ENCODE peak calls at places on chromosomes 3 and 15, in eight cellular contexts. Q is GM23338, Y is astrocyte of the cerebellum, Z is psoas muscle, B is BE2C, U is AG10803, S is tibial artery, V is GM06990. P is an unnamed sample.

GRCh38 chr3:183033746-183034145 is 53.4 kb upstream of the DCUN1D1 start:
- DNase-seq in V (no peak), B (no peak), Y (no peak), Z (no peak), S (no peak), U (peak), Q (no peak), P (no peak)

GRCh38 chr3:194422188-194422587 is 23.1 kb upstream of the GP5 start:
- DNase-seq in Z (no peak), V (no peak), Q (no peak), Y (no peak), S (no peak), B (no peak), U (peak), P (no peak)

GRCh38 chr15:87736921-87737389 is 519.6 kb downstream of the NTRK3 start:
- DNase-seq in U (peak), B (no peak), Z (no peak), S (no peak), Q (no peak), V (no peak), Y (no peak), P (no peak)

GRCh38 chr3:56916697-56917336 is 115.1 kb upstream of the ARHGEF3 start:
- DNase-seq in Z (no peak), B (no peak), Q (no peak), V (peak), Y (no peak), S (no peak), U (no peak), P (no peak)

GRCh38 chr3:40308725-40309438 is 625 bp upstream of the EIF1B start:
- DNase-seq in U (no peak), Y (no peak), Z (no peak), Q (no peak), B (no peak), S (no peak), V (no peak), P (no peak)

GRCh38 chr3:161859870-161860450 is 363.4 kb downstream of the OTOL1 start:
- DNase-seq in Y (no peak), B (no peak), Q (peak), S (no peak), V (no peak), Z (no peak), U (no peak), P (no peak)

GRCh38 chr3:48607519-48607918 is 1.9 kb downstream of the UQCRC1 start:
- DNase-seq in Y (no peak), U (no peak), Z (no peak), V (no peak), S (no peak), Q (no peak), B (no peak), P (no peak)

GRCh38 chr15:48330045-48330840 is 986 bp upstream of the DUT start:
- DNase-seq in B (no peak), V (no peak), S (no peak), Y (no peak), Z (no peak), U (peak), Q (peak), P (no peak)

GRCh38 chr3:47012342-47013230 is 33.1 kb downstream of the NBEAL2 start:
- DNase-seq in B (no peak), S (peak), U (no peak), V (no peak), Z (no peak), Y (no peak), Q (no peak), P (no peak)

GRCh38 chr3:42397644-42398043 is 12.8 kb downstream of the LYZL4 start:
- DNase-seq in U (no peak), Y (no peak), B (no peak), V (no peak), Z (no peak), S (no peak), Q (no peak), P (no peak)

GRCh38 chr15:33720952-33721351 is 247.3 kb upstream of the CHRM5 start:
- DNase-seq in V (no peak), U (peak), Q (no peak), B (no peak), S (no peak), Z (no peak), Y (no peak), P (no peak)

GRCh38 chr3:148962513-148962912 is 28.8 kb upstream of the GYG1 start:
- DNase-seq in Y (peak), U (peak), Z (peak), S (no peak), Q (peak), B (no peak), V (no peak), P (peak)

GRCh38 chr15:35738370-35738769 is 192.4 kb upstream of the DPH6 start:
- DNase-seq in Q (peak), B (no peak), V (no peak), U (peak), Y (no peak), S (no peak), Z (no peak), P (no peak)

GRCh38 chr3:13653631-13654279 is 104.8 kb downstream of the FBLN2 start:
- DNase-seq in V (no peak), Y (no peak), S (no peak), Z (peak), U (no peak), B (no peak), Q (no peak), P (no peak)

GRCh38 chr15:24772709-24773373 is 97.3 kb downstream of the NPAP1 start:
- DNase-seq in S (peak), Y (peak), Z (peak), Q (peak), B (peak), U (peak), V (peak), P (peak)

GRCh38 chr3:187263270-187263669 is 28.3 kb downstream of the MASP1 start:
- DNase-seq in U (peak), B (no peak), Y (no peak), Z (no peak), V (no peak), Q (no peak), S (no peak), P (no peak)

GRCh38 chr15:68285243-68285980 is 7.9 kb downstream of the FEM1B start:
- DNase-seq in B (no peak), U (peak), V (no peak), Q (peak), Y (no peak), Z (no peak), S (no peak), P (no peak)

GRCh38 chr15:60788514-60789091 is 309.7 kb upstream of the ICE2 start:
- DNase-seq in Y (no peak), Q (no peak), Z (no peak), S (no peak), V (no peak), B (no peak), U (no peak), P (no peak)

GRCh38 chr3:108806316-108806715 is 16.3 kb upstream of the TRAT1 start:
- DNase-seq in Z (no peak), V (no peak), U (no peak), Y (no peak), B (no peak), Q (no peak), S (no peak), P (no peak)

GRCh38 chr3:61853912-61854311 is 292.5 kb downstream of the PTPRG start:
- DNase-seq in S (no peak), U (peak), V (no peak), Z (no peak), Y (no peak), Q (no peak), B (no peak), P (no peak)

GRCh38 chr3:61848885-61849284 is 287.5 kb downstream of the PTPRG start:
- DNase-seq in Y (peak), S (no peak), V (no peak), U (peak), Z (no peak), B (no peak), Q (no peak), P (no peak)

GRCh38 chr3:61844346-61844745 is 283.0 kb downstream of the PTPRG start:
- DNase-seq in V (no peak), B (no peak), Z (no peak), U (no peak), Y (no peak), Q (no peak), S (no peak), P (no peak)

GRCh38 chr3:61846488-61846887 is 285.1 kb downstream of the PTPRG start:
- DNase-seq in Q (no peak), U (no peak), Y (no peak), S (no peak), V (no peak), B (no peak), Z (no peak), P (no peak)

DNA sequence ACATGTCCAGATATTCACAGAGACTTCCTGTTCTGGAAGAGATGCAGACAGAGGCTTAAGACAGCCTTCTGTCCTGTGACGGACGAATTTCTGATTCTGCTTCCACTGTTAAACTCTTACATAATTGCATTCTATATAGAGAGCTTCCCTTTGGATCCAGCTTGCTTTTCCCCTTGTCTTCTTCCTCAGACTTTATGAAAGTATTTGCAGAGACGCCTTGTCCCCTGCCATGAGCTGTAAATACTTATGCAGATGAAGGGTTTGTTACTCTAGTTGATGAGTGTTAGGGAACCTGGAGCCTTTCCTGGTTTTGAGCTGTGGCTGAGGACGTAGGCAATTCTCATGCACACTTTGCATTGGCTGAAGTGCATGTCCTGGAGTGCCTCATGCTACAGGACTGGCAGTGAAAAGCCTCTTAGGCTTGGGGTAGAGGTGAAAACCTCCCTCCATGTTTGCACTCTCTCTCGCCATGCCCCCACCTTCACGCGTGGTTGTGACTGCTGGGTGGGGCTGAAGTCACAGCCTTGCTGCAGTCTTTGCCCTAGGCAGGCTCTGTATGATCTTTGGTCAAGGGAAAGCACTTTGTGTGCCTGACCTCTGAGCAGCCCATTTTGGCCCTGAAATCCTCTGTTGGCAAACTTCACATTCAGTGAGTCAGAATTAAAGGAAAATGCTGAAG is 286.6 kb downstream of the PTPRG start:
- DNase-seq in Q (peak), B (no peak), V (no peak), U (peak), S (peak), Z (peak), Y (peak), P (no peak)
- H3K4me3 ChIP-seq in Q (peak), B (no peak), V (no peak), U (no peak), S (no peak), Z (no peak), Y (no peak), P (no peak)

GRCh38 chr15:90666135-90666909 is 50.8 kb upstream of the BLM start:
- DNase-seq in Z (no peak), Q (no peak), Y (no peak), B (no peak), V (no peak), S (peak), U (no peak), P (no peak)

GRCh38 chr15:90660195-90660995 is 56.8 kb upstream of the BLM start:
- DNase-seq in V (peak), B (peak), Q (no peak), Y (peak), S (peak), Z (peak), U (peak), P (peak)

GRCh38 chr15:90664650-90665287 is 52.4 kb upstream of the BLM start:
- DNase-seq in Z (peak), B (no peak), V (peak), Q (peak), Y (no peak), S (peak), U (peak), P (no peak)

GRCh38 chr15:90667063-90667754 is 49.9 kb upstream of the BLM start:
- DNase-seq in V (no peak), Y (no peak), U (no peak), Z (no peak), Q (no peak), S (peak), B (no peak), P (no peak)

DNA sequence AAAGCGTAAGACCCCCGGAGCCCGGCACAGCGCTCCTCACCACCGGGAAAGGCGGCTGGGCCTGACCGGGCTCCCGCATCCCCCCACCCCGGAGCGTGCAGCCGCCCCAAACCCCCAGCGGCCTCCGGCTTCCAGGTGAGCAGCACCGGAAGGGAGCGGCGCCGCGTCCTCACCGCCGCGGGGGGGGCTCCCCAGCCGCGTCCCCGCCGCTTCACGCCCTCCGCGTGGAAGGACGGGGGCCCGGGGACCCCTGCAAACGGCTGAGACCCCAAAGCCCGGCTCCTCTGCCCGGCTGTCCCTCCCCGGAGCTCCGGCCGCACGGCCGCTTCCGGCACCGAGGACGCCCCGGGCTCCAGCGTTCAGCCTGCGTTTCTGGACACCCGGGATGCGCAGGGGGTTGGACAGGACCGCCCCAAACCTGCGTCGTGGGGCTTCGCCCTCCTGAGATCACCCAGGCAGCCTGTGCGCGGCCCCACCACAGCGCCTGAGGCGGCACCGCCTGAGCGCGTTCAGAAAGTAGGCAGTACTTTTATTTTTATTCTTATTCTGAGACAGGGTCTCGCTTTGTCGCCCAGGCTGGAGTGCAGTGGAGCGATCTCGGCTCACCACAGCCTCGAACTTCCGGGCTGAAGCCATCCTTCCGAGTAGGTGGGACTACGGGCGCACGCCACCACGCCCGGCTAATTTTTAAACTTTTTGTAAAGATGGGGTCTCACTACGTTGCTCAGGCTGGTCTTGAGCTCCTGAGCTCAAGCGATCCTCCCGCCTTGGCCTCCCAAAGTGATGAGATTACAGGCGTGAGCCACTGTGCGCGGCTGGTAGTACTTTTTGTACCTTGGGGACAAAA is 51.6 kb upstream of the BLM start:
- DNase-seq in U (peak), B (peak), Z (peak), V (peak), Y (no peak), S (peak), Q (peak), P (no peak)
- H3K4me3 ChIP-seq in U (peak), B (peak), Z (peak), V (peak), Y (peak), S (peak), Q (peak), P (no peak)

GRCh38 chr3:138972941-138973340 is 25.9 kb downstream of the FOXL2NB start:
- DNase-seq in B (no peak), U (no peak), V (no peak), Y (no peak), Z (no peak), Q (no peak), S (no peak), P (no peak)

GRCh38 chr3:138976047-138976446 is 29.0 kb downstream of the FOXL2NB start:
- DNase-seq in Y (no peak), Q (no peak), S (no peak), Z (no peak), U (no peak), V (no peak), B (no peak), P (no peak)

GRCh38 chr3:138974467-138974866 is 27.4 kb downstream of the FOXL2NB start:
- DNase-seq in Q (no peak), U (peak), B (no peak), S (no peak), Y (no peak), V (no peak), Z (no peak), P (no peak)

GRCh38 chr3:138971766-138972320 is 24.8 kb downstream of the FOXL2NB start:
- DNase-seq in S (no peak), Q (no peak), U (no peak), B (no peak), Y (no peak), V (no peak), Z (no peak), P (peak)

DNA sequence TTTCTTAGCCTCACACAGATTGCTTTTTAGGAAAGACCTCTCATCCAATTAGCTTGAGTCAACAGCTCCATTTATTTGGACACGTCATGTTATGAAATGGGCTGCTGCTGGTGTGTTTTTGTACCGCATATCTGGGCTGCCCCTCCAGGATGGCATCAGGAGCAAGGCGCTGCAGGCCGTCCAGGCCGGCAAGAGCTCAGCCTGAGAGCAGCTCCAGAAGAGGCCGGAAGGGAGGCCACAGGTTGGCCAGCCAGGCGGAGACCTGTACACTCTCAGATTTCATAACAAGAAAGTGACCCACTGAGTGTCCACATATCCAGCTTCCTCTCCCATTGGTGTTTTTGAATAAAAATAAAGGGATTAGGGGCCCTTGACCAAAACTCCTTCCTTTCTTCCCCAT is 28.3 kb downstream of the FOXL2NB start:
- DNase-seq in V (no peak), Q (no peak), U (no peak), Y (no peak), S (no peak), Z (no peak), B (no peak), P (no peak)
- H3K4me3 ChIP-seq in V (no peak), Q (no peak), U (no peak), Y (no peak), S (no peak), Z (no peak), B (no peak), P (no peak)

DNA sequence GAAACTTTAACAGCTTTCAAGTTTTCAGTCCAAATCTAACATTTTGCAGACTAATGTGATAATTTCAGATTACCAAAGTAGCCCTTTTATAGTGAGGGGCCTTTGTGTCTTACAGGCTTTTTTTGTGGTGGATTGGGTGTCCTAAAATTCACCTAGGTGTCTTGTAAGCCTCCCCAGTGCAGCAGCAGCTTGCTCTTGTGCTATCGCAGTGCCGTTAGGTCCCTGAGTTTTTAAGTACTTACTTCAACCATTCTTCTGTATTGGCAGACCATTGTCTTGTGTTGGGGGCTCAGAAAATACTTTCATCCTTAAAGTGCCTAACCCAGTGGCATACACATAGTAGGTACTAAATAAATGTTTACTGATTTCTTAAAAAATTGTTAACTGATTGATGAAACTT is 2.1 kb downstream of the PDE8A start:
- DNase-seq in V (no peak), Y (no peak), U (no peak), Z (no peak), S (no peak), B (no peak), Q (no peak), P (no peak)
- H3K4me3 ChIP-seq in V (peak), Y (no peak), U (peak), Z (peak), S (peak), B (no peak), Q (no peak), P (no peak)

GRCh38 chr15:54119056-54119455 is 140.8 kb downstream of the UNC13C start:
- DNase-seq in Q (no peak), Y (no peak), Z (no peak), V (no peak), B (no peak), U (no peak), S (no peak), P (no peak)
- H3K4me3 ChIP-seq in Q (no peak), Y (no peak), Z (no peak), V (no peak), B (no peak), U (no peak), S (no peak), P (no peak)

GRCh38 chr3:45612138-45612537 is 17.6 kb downstream of the LIMD1 start:
- DNase-seq in Z (no peak), S (no peak), U (no peak), B (no peak), Q (no peak), V (no peak), Y (no peak), P (no peak)

GRCh38 chr3:45610129-45610528 is 15.6 kb downstream of the LIMD1 start:
- DNase-seq in Z (no peak), Q (no peak), Y (no peak), U (no peak), B (no peak), V (no peak), S (no peak), P (no peak)

GRCh38 chr3:45613781-45614180 is 19.2 kb downstream of the LIMD1 start:
- DNase-seq in U (no peak), Z (no peak), Q (no peak), V (no peak), B (no peak), S (no peak), Y (no peak), P (peak)

GRCh38 chr3:45611619-45612018 is 17.1 kb downstream of the LIMD1 start:
- DNase-seq in Q (no peak), Z (no peak), V (peak), S (no peak), B (no peak), Y (no peak), U (no peak), P (peak)

GRCh38 chr3:45612918-45613602 is 18.5 kb downstream of the LIMD1 start:
- DNase-seq in Y (peak), S (no peak), B (no peak), Q (no peak), U (peak), V (peak), Z (no peak), P (peak)
- H3K4me3 ChIP-seq in Y (no peak), S (no peak), B (no peak), Q (no peak), U (no peak), V (no peak), Z (no peak), P (no peak)

GRCh38 chr3:152385761-152386160 is 117.0 kb downstream of the MBNL1 start:
- DNase-seq in Q (peak), B (no peak), Z (no peak), U (peak), Y (no peak), V (no peak), S (no peak), P (peak)
- H3K4me3 ChIP-seq in Q (no peak), B (no peak), Z (peak), U (no peak), Y (no peak), V (no peak), S (no peak), P (no peak)

GRCh38 chr3:63847718-63848450 is 15.7 kb downstream of the THOC7 start:
- DNase-seq in Q (peak), V (no peak), Z (no peak), B (no peak), S (no peak), U (no peak), Y (no peak), P (no peak)
- H3K4me3 ChIP-seq in Q (peak), V (no peak), Z (no peak), B (no peak), S (no peak), U (no peak), Y (no peak), P (no peak)

DNA sequence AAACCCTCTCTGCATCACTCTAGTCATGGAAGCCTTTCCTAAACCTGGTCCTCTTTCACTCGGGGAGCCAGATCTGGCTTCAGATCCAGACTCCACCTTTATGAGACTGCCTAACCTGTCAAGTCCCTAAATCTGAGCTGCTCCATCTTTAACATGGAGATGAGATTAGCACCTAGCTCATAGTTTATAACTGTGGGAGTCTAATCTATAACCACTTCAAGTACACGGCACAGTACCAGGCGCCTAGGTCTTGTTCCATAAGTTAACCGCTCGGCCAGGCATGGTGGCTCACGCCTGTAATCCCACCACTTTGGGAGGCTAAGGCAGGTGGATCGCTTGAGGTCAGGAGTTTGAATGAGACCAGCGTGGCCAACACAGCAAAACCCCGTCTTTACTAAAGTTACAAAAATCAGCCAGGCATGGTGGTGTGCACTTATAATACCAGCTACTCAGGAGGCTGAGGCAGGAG is 30.3 kb downstream of the TPM1 start:
- DNase-seq in B (no peak), S (no peak), Y (no peak), Q (no peak), U (no peak), V (no peak), Z (no peak), P (no peak)
- H3K4me3 ChIP-seq in B (no peak), S (no peak), Y (no peak), Q (no peak), U (no peak), V (no peak), Z (no peak), P (no peak)